ENCODE peak calls at places on chromosomes 11 and 22, in six cellular contexts. One of them, this sample, is unnamed.

GRCh38 chr11:128621491-128622136 is 34.3 kb upstream of the ETS1 start:
- DNase-seq in fibroblast of lung: peak; percentile 78
- DNase-seq in transverse colon: no peak
- DNase-seq in neuronal stem cell: no peak
- DNase-seq in endodermal cell: peak; percentile 62
- DNase-seq in IMR-90: peak; percentile 98
- DNase-seq in this sample: no peak

GRCh38 chr22:25759825-25760231 is 17.8 kb downstream of the MYO18B start:
- DNase-seq in fibroblast of lung: peak; percentile 99
- DNase-seq in transverse colon: no peak
- DNase-seq in neuronal stem cell: no peak
- DNase-seq in endodermal cell: no peak
- DNase-seq in IMR-90: peak; percentile 90
- DNase-seq in this sample: no peak

GRCh38 chr22:40685406-40685805 is 6.1 kb downstream of the MCHR1 start:
- DNase-seq in fibroblast of lung: no peak
- DNase-seq in transverse colon: no peak
- DNase-seq in neuronal stem cell: no peak
- DNase-seq in endodermal cell: no peak
- DNase-seq in IMR-90: no peak
- DNase-seq in this sample: no peak

GRCh38 chr11:115656041-115656440 is 151.8 kb upstream of the CADM1 start:
- DNase-seq in fibroblast of lung: no peak
- DNase-seq in transverse colon: no peak
- DNase-seq in neuronal stem cell: no peak
- DNase-seq in endodermal cell: no peak
- DNase-seq in IMR-90: no peak
- DNase-seq in this sample: no peak

GRCh38 chr11:110130642-110131238 is 37.5 kb downstream of the ZC3H12C start:
- DNase-seq in fibroblast of lung: peak; percentile 87
- DNase-seq in transverse colon: peak; percentile 14
- DNase-seq in neuronal stem cell: peak; percentile 86
- DNase-seq in endodermal cell: peak; percentile 67
- DNase-seq in IMR-90: peak; percentile 67
- DNase-seq in this sample: no peak

GRCh38 chr11:7341551-7341950 is 89.8 kb downstream of the SYT9 start:
- DNase-seq in fibroblast of lung: no peak
- DNase-seq in transverse colon: no peak
- DNase-seq in neuronal stem cell: no peak
- DNase-seq in endodermal cell: no peak
- DNase-seq in IMR-90: no peak
- DNase-seq in this sample: no peak

GRCh38 chr22:50078761-50079160 is 6.5 kb downstream of the MLC1 start:
- DNase-seq in fibroblast of lung: no peak
- DNase-seq in transverse colon: no peak
- DNase-seq in neuronal stem cell: no peak
- DNase-seq in endodermal cell: peak; percentile 44
- DNase-seq in IMR-90: no peak
- DNase-seq in this sample: no peak

GRCh38 chr11:33515347-33515746 is 185.3 kb downstream of the C11orf91 start:
- DNase-seq in fibroblast of lung: peak; percentile 62
- DNase-seq in transverse colon: no peak
- DNase-seq in neuronal stem cell: no peak
- DNase-seq in endodermal cell: no peak
- DNase-seq in IMR-90: peak; percentile 76
- DNase-seq in this sample: no peak

GRCh38 chr11:68012843-68013610 is 2.9 kb downstream of the ALDH3B1 start:
- DNase-seq in fibroblast of lung: peak; percentile 98
- DNase-seq in transverse colon: no peak
- DNase-seq in neuronal stem cell: no peak
- DNase-seq in endodermal cell: no peak
- DNase-seq in IMR-90: peak; percentile 95
- DNase-seq in this sample: no peak

GRCh38 chr11:128559496-128560103 is 27.8 kb downstream of the ETS1 start:
- DNase-seq in fibroblast of lung: no peak
- DNase-seq in transverse colon: no peak
- DNase-seq in neuronal stem cell: no peak
- DNase-seq in endodermal cell: no peak
- DNase-seq in IMR-90: no peak
- DNase-seq in this sample: no peak

GRCh38 chr11:36409152-36409713 is 100.8 kb downstream of the TRAF6 start:
- DNase-seq in fibroblast of lung: peak; percentile 85
- DNase-seq in transverse colon: no peak
- DNase-seq in neuronal stem cell: no peak
- DNase-seq in endodermal cell: peak; percentile 41
- DNase-seq in IMR-90: peak; percentile 46
- DNase-seq in this sample: no peak

GRCh38 chr11:118045191-118045590 is 31.7 kb upstream of the TMPRSS4 start:
- DNase-seq in fibroblast of lung: no peak
- DNase-seq in transverse colon: no peak
- DNase-seq in neuronal stem cell: no peak
- DNase-seq in endodermal cell: no peak
- DNase-seq in IMR-90: no peak
- DNase-seq in this sample: no peak

GRCh38 chr11:75583710-75584658 is 21.9 kb downstream of the SERPINH1 start:
- DNase-seq in fibroblast of lung: peak; percentile 87
- DNase-seq in transverse colon: peak; percentile 45
- DNase-seq in neuronal stem cell: peak; percentile 69
- DNase-seq in endodermal cell: peak; percentile 91
- DNase-seq in IMR-90: peak; percentile 61
- DNase-seq in this sample: no peak

GRCh38 chr22:41231369-41231768 is 9.4 kb downstream of the CHADL start:
- DNase-seq in fibroblast of lung: no peak
- DNase-seq in transverse colon: no peak
- DNase-seq in neuronal stem cell: no peak
- DNase-seq in endodermal cell: peak; percentile 23
- DNase-seq in IMR-90: no peak
- DNase-seq in this sample: no peak

GRCh38 chr22:48478529-48479265 is 1349.0 kb downstream of the BRD1 start:
- DNase-seq in fibroblast of lung: no peak
- DNase-seq in transverse colon: no peak
- DNase-seq in neuronal stem cell: no peak
- DNase-seq in endodermal cell: peak; percentile 22
- DNase-seq in IMR-90: no peak
- DNase-seq in this sample: no peak

GRCh38 chr22:24768537-24769374 is 5.8 kb downstream of the PIWIL3 start:
- DNase-seq in fibroblast of lung: peak; percentile 35
- DNase-seq in transverse colon: peak; percentile 74
- DNase-seq in neuronal stem cell: peak; percentile 38
- DNase-seq in endodermal cell: peak; percentile 87
- DNase-seq in IMR-90: peak; percentile 76
- DNase-seq in this sample: no peak

GRCh38 chr11:118607401-118608267 is at the start of gene PHLDB1:
- DNase-seq in fibroblast of lung: peak; percentile 66
- DNase-seq in transverse colon: peak; percentile 58
- DNase-seq in neuronal stem cell: no peak
- DNase-seq in endodermal cell: peak; percentile 85
- DNase-seq in IMR-90: peak; percentile 67
- DNase-seq in this sample: peak; percentile 36

GRCh38 chr11:131633978-131634377 is 263.6 kb downstream of the NTM start:
- DNase-seq in fibroblast of lung: no peak
- DNase-seq in transverse colon: no peak
- DNase-seq in neuronal stem cell: no peak
- DNase-seq in endodermal cell: no peak
- DNase-seq in IMR-90: no peak
- DNase-seq in this sample: no peak

GRCh38 chr22:43824724-43825485 is 12.8 kb upstream of the EFCAB6 start:
- DNase-seq in fibroblast of lung: no peak
- DNase-seq in transverse colon: no peak
- DNase-seq in neuronal stem cell: no peak
- DNase-seq in endodermal cell: peak; percentile 54
- DNase-seq in IMR-90: no peak
- DNase-seq in this sample: no peak

GRCh38 chr22:43827336-43827735 is 15.2 kb upstream of the EFCAB6 start:
- DNase-seq in fibroblast of lung: no peak
- DNase-seq in transverse colon: no peak
- DNase-seq in neuronal stem cell: no peak
- DNase-seq in endodermal cell: no peak
- DNase-seq in IMR-90: no peak
- DNase-seq in this sample: no peak

GRCh38 chr22:43823911-43824665 is 12.0 kb upstream of the EFCAB6 start:
- DNase-seq in fibroblast of lung: no peak
- DNase-seq in transverse colon: no peak
- DNase-seq in neuronal stem cell: no peak
- DNase-seq in endodermal cell: no peak
- DNase-seq in IMR-90: no peak
- DNase-seq in this sample: no peak

GRCh38 chr22:43826142-43827093 is 14.3 kb upstream of the EFCAB6 start:
- DNase-seq in fibroblast of lung: peak; percentile 82
- DNase-seq in transverse colon: no peak
- DNase-seq in neuronal stem cell: no peak
- DNase-seq in endodermal cell: peak; percentile 45
- DNase-seq in IMR-90: peak; percentile 81
- DNase-seq in this sample: no peak

DNA sequence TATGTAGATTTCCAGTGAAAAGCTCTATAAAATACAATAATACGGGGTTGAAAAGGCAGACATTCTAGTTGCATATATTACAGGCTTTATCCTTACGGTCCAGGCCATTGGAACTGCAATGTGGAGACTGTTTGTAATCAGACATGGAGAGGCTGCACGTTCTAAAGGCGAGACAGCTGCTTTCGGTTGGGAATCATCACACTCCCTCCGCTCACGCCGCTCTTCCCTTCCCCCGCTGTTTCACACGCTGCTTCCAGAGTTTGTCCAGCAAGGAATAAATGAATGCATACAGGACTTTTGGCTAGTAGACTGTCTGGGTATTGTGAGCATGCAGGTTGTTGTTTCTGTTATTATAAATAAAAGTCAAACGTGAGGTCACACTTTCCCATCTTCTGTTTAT is 13.5 kb upstream of the EFCAB6 start:
- DNase-seq in fibroblast of lung: no peak
- DNase-seq in transverse colon: no peak
- DNase-seq in neuronal stem cell: no peak
- DNase-seq in endodermal cell: no peak
- DNase-seq in IMR-90: no peak
- DNase-seq in this sample: no peak
- H3K9me3 ChIP-seq in fibroblast of lung: no peaks in the 10 kb centered on the region
- H3K9me3 ChIP-seq in transverse colon: no peaks in the 10 kb centered on the region
- H3K9me3 ChIP-seq in neuronal stem cell: no peaks in the 10 kb centered on the region
- H3K9me3 ChIP-seq in endodermal cell: no peaks in the 10 kb centered on the region
- H3K9me3 ChIP-seq in IMR-90: no peaks in the 10 kb centered on the region
- H3K9me3 ChIP-seq in this sample: no peaks in the 10 kb centered on the region

GRCh38 chr11:32434387-32435151 is 770 bp downstream of the WT1 start:
- DNase-seq in fibroblast of lung: no peak
- DNase-seq in transverse colon: no peak
- DNase-seq in neuronal stem cell: no peak
- DNase-seq in endodermal cell: peak; percentile 85
- DNase-seq in IMR-90: no peak
- DNase-seq in this sample: no peak
- H3K4me3 ChIP-seq in fibroblast of lung: no peak overlapping the region
- H3K4me3 ChIP-seq in transverse colon: no peak overlapping the region
- H3K4me3 ChIP-seq in neuronal stem cell: no peak overlapping the region
- H3K4me3 ChIP-seq in endodermal cell: no peak overlapping the region
- H3K4me3 ChIP-seq in IMR-90: no peak overlapping the region
- H3K4me3 ChIP-seq in this sample: no peak overlapping the region

DNA sequence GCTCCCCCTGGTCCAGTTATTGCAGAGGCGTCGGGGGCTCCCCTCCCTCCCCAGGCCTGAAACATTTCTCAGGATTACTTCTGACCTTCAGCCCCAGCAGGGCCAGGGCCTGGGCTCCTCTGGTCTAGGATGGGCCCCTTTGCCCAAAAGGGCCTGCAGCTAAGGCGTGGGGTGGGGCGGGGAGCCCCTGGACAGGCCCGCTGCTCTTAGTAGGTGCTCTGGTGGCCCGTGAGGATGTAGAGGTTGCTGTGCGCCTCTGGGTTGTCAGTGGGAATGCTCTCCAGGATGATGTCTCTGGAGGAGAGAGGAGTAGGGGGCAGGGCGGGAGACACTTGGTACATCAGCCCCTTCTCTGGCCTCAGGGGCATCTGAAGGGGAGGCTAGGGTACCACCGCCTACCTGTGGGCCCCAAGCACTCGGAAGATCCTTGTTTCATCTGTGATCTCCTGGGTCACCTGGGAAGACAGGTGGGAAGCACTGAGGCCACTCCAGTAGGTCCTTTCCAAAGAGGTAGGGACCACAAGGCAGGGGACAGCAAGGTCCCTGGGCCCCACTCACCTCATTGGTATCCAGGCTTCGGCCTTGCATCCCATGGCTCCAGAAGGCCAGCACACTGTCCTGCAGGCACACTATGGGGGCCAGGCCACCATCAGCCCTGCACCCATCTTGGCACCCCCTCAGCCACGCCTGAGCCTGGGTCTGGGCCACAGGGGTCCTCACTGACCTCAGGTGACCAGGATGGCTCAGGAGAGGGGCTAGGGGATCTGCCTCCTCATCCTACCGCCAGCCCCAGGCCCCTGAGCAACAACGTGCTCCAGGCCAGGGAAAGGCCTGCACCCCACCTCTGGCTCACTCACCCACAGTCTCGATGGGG is 11.2 kb upstream of the SF1 start:
- DNase-seq in fibroblast of lung: no peak
- DNase-seq in transverse colon: no peak
- DNase-seq in neuronal stem cell: no peak
- DNase-seq in endodermal cell: no peak
- DNase-seq in IMR-90: no peak
- DNase-seq in this sample: no peak
- H3K27ac ChIP-seq in fibroblast of lung: no peak overlapping the region
- H3K27ac ChIP-seq in transverse colon: no peak overlapping the region
- H3K27ac ChIP-seq in neuronal stem cell: no peak overlapping the region
- H3K27ac ChIP-seq in endodermal cell: no peak overlapping the region
- H3K27ac ChIP-seq in IMR-90: no peak overlapping the region
- H3K27ac ChIP-seq in this sample: peak overlapping the region; percentile 6

DNA sequence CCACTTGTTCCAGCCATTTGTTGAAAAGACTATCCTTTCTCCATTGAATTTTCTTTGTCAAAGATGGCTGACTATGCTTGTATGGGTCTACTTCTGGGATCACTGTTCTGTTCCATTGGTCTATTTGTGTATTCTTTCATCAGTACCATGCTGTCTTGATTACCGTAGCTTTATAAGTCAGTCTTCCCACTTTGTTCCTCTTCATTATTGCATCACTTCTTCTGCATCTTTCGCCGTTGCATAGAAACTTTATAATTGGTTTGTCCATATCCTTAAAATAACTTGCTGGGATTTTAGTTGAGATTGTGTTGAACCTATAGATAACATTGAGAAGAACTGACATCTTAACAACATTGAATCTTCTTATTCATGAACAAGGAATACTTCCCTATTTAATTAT is 598.8 kb downstream of the TBC1D22A start:
- DNase-seq in fibroblast of lung: no peak
- DNase-seq in transverse colon: no peak
- DNase-seq in neuronal stem cell: no peak
- DNase-seq in endodermal cell: no peak
- DNase-seq in IMR-90: no peak
- DNase-seq in this sample: no peak
- H3K9me3 ChIP-seq in fibroblast of lung: no peaks in the 10 kb centered on the region
- H3K9me3 ChIP-seq in transverse colon: peaks cover 14% of the 10 kb centered on the region
- H3K9me3 ChIP-seq in neuronal stem cell: no peaks in the 10 kb centered on the region
- H3K9me3 ChIP-seq in endodermal cell: peaks cover 76% of the 10 kb centered on the region
- H3K9me3 ChIP-seq in IMR-90: no peaks in the 10 kb centered on the region
- H3K9me3 ChIP-seq in this sample: no peaks in the 10 kb centered on the region

DNA sequence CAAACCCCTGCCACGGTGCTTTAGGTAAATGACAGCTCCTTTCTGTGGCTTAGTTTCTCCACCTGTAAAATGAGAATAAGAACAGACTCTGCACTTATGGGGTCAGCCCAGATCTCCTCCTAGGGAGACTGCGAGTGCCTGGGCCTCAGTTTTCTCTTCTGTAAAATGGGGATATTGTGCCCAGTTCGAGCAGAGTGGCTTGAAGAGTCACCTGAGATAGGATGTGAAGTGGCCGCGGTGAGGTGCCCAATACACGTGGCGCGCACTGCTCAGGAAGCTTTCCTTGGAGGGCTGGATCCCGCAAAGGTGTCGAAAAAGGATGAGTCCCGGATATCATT is 467 bp upstream of the EMID1 start:
- DNase-seq in fibroblast of lung: no peak
- DNase-seq in transverse colon: no peak
- DNase-seq in neuronal stem cell: no peak
- DNase-seq in endodermal cell: no peak
- DNase-seq in IMR-90: no peak
- DNase-seq in this sample: no peak
- H3K4me3 ChIP-seq in fibroblast of lung: no peak overlapping the region
- H3K4me3 ChIP-seq in transverse colon: no peak overlapping the region
- H3K4me3 ChIP-seq in neuronal stem cell: peak overlapping the region; percentile 65
- H3K4me3 ChIP-seq in endodermal cell: peak overlapping the region; percentile 77
- H3K4me3 ChIP-seq in IMR-90: peak overlapping the region; percentile 34
- H3K4me3 ChIP-seq in this sample: no peak overlapping the region